ENCODE peak calls at places on chromosomes 6 and 20, in seven cellular contexts. J is HCT116; F is heart left ventricle; H is naive thymus-derived CD4-positive, alpha-beta T cell; S is fibroblast of lung; P is lower leg skin; X is cardiac muscle cell. T is an unnamed sample.

GRCh38 chr6:28695671-28696537 is 170.2 kb downstream of the GPX5 start:
- DNase-seq in H (no peak), F (no peak), X (no peak), P (no peak), J (no peak), S (no peak), T (no peak)

GRCh38 chr6:85469276-85470022 is 19.6 kb downstream of the NT5E start:
- DNase-seq in P (no peak), H (no peak), S (no peak), X (no peak), J (no peak), F (no peak), T (no peak)

GRCh38 chr6:136326038-136326561 is 36.5 kb upstream of the BCLAF1 start:
- DNase-seq in H (no peak), P (no peak), J (no peak), S (peak), X (peak), F (no peak), T (no peak)

GRCh38 chr20:2740702-2741101 is 48.1 kb downstream of the EBF4 start:
- DNase-seq in P (no peak), F (no peak), J (no peak), X (no peak), H (no peak), S (no peak), T (no peak)

GRCh38 chr20:10447028-10447427 is 11.9 kb downstream of the SLX4IP start:
- DNase-seq in P (no peak), X (no peak), S (peak), J (peak), H (peak), F (no peak), T (peak)

GRCh38 chr20:22768266-22768665 is 183.9 kb upstream of the FOXA2 start:
- DNase-seq in P (peak), S (no peak), X (no peak), F (no peak), J (no peak), H (no peak), T (no peak)

GRCh38 chr6:135181333-135182119 is 418 bp downstream of the MYB start:
- DNase-seq in H (peak), S (peak), P (no peak), F (no peak), X (no peak), J (no peak), T (no peak)

GRCh38 chr6:30259140-30260035 is 46.2 kb upstream of the TRIM26 start:
- DNase-seq in P (peak), H (peak), S (peak), J (peak), F (peak), X (peak), T (peak)

GRCh38 chr6:144284753-144285547 is at the start of gene UTRN:
- DNase-seq in J (no peak), X (peak), P (peak), S (peak), F (peak), H (peak), T (peak)

GRCh38 chr6:8436956-8437355 is 1.6 kb upstream of the SLC35B3 start:
- DNase-seq in H (no peak), X (no peak), P (no peak), J (no peak), S (no peak), F (no peak), T (no peak)

GRCh38 chr6:111625511-111626331 is 20.0 kb upstream of the TRAF3IP2 start:
- DNase-seq in J (no peak), P (no peak), S (peak), X (peak), F (peak), H (no peak), T (no peak)

GRCh38 chr6:33069021-33069738 is 4.3 kb downstream of the HLA-DPA1 start:
- DNase-seq in H (no peak), F (no peak), X (no peak), J (no peak), P (no peak), S (no peak), T (no peak)

GRCh38 chr6:157879873-157880254 is 56.8 kb downstream of the SNX9 start:
- DNase-seq in X (peak), S (no peak), H (no peak), F (no peak), J (no peak), P (no peak), T (no peak)

GRCh38 chr20:1998715-1999114 is 4.9 kb upstream of the PDYN start:
- DNase-seq in X (no peak), S (no peak), F (no peak), P (no peak), H (no peak), J (no peak), T (no peak)

GRCh38 chr6:35017461-35018183 is 123.5 kb downstream of the TCP11 start:
- DNase-seq in J (no peak), P (peak), H (no peak), F (peak), X (no peak), S (peak), T (no peak)

GRCh38 chr6:166591026-166591425 is 4.5 kb upstream of the RAMACL start:
- DNase-seq in J (no peak), P (no peak), H (no peak), S (no peak), X (no peak), F (no peak), T (no peak)

GRCh38 chr6:130769812-130770211 is 57.4 kb upstream of the SMLR1 start:
- DNase-seq in J (no peak), P (no peak), S (no peak), F (no peak), X (no peak), H (no peak), T (no peak)

GRCh38 chr20:38501858-38502431 is 29.3 kb downstream of the RALGAPB start:
- DNase-seq in H (no peak), J (no peak), F (no peak), X (no peak), S (no peak), P (no peak), T (no peak)

GRCh38 chr20:62019144-62019805 is 46.4 kb downstream of the TAF4 start:
- DNase-seq in J (no peak), X (no peak), F (no peak), H (no peak), S (no peak), P (no peak), T (no peak)

GRCh38 chr20:63778857-63779256 is 39.3 kb downstream of the SLC2A4RG start:
- DNase-seq in P (no peak), H (no peak), F (no peak), S (no peak), X (no peak), J (no peak), T (no peak)

GRCh38 chr20:61529354-61529753 is 277.3 kb downstream of the CDH4 start:
- DNase-seq in S (no peak), F (no peak), J (no peak), H (no peak), P (no peak), X (no peak), T (no peak)

GRCh38 chr6:3138341-3138740 is 19.0 kb downstream of the TUBB2A start:
- DNase-seq in S (peak), X (no peak), F (no peak), H (no peak), J (no peak), P (no peak), T (no peak)

GRCh38 chr6:125415921-125416320 is 114.2 kb upstream of the HDDC2 start:
- DNase-seq in J (no peak), S (peak), H (no peak), X (no peak), P (no peak), F (no peak), T (no peak)

GRCh38 chr6:125423047-125423446 is 121.3 kb upstream of the HDDC2 start:
- DNase-seq in F (no peak), S (no peak), P (no peak), H (no peak), J (no peak), X (no peak), T (no peak)

DNA sequence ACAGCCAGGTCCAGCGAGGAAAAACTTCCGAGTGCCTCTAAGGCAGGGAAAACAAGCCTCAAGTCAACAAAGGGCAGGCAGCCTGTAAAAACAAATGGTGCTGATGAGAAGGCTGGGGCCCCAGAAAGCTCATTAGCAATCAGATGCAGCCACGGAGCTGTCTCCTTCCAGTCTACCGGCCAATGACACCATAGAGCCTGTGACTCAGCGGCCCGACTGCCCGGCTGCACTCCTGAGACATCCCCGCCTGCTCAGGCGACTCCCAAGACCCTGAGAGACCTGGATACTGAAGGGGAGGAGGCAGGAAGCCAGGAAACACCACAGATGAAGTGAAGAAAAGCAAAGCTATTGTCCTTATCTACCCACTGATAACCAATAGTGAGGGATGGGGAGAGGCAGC is 120.1 kb upstream of the HDDC2 start:
- DNase-seq in F (peak), J (no peak), P (no peak), H (no peak), S (no peak), X (peak), T (no peak)
- H3K4me3 ChIP-seq in F (no peak), J (no peak), P (no peak), H (no peak), S (no peak), X (no peak), T (no peak)

GRCh38 chr6:26441977-26442376 is 1.7 kb downstream of the BTN3A3 start:
- DNase-seq in P (no peak), S (no peak), F (no peak), H (no peak), X (no peak), J (no peak), T (no peak)
- H3K4me3 ChIP-seq in P (no peak), S (peak), F (peak), H (peak), X (no peak), J (no peak), T (no peak)

GRCh38 chr6:22873531-22874136 is 304.3 kb downstream of the HDGFL1 start:
- DNase-seq in P (peak), S (peak), J (no peak), H (no peak), F (no peak), X (no peak), T (no peak)
- H3K4me3 ChIP-seq in P (no peak), S (no peak), J (no peak), H (no peak), F (no peak), X (no peak), T (no peak)

DNA sequence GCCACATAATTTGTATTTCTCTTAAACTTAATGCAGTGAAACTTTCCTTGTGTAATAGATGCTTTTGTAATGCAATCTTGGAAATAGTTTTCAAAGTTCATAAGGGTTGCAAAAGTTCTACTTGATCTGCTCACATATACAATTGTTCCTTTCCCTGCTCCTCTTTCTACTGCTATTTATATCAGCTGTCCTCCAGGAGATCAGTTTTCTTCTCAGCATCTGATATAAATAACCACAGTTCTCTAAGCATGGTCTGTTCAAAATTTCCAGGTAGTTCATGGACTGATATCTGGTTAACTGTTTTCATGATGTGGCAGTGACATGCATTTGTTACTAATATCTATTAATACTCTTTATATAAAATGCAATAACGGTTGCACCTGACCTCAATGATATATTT is 120.4 kb downstream of the KCNQ5 start:
- DNase-seq in X (no peak), J (no peak), P (no peak), F (no peak), S (no peak), H (no peak), T (no peak)
- H3K4me3 ChIP-seq in X (no peak), J (no peak), P (no peak), F (no peak), S (no peak), H (no peak), T (no peak)

DNA sequence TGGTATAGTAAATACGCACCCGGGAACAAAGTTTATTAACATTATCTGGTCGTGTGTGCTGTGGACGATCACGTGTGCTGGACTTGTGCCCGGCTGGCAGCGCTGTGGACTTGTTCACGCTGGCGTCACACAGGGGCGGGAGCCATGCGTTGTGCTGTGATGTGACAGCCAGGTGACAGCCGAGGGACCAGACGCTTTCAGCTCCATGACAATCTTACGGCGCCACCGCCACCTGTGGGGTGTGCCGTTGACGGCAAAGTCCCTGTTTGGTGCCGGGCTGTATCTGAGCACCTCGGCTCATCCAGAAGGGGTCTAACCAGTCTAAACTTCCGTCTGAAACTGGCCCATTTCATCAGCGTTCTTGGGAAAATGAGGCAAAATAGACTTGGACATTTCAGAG is 25.2 kb downstream of the DLL1 start:
- DNase-seq in J (peak), H (no peak), F (peak), P (no peak), X (no peak), S (peak), T (no peak)
- H3K4me3 ChIP-seq in J (peak), H (no peak), F (peak), P (no peak), X (no peak), S (no peak), T (no peak)

GRCh38 chr20:4300401-4300800 is 285.0 kb upstream of the RNF24 start:
- DNase-seq in H (no peak), P (no peak), F (no peak), J (no peak), S (no peak), X (no peak), T (no peak)
- H3K4me3 ChIP-seq in H (no peak), P (no peak), F (no peak), J (no peak), S (no peak), X (no peak), T (no peak)

GRCh38 chr6:31493875-31494694 is 3.9 kb upstream of the MICB start:
- DNase-seq in X (peak), S (peak), F (peak), J (peak), P (peak), H (peak), T (peak)

GRCh38 chr6:31497595-31498476 is at the start of gene MICB:
- DNase-seq in P (peak), J (peak), H (peak), X (peak), S (peak), F (peak), T (peak)

GRCh38 chr6:31495580-31495979 is 2.4 kb upstream of the MICB start:
- DNase-seq in P (no peak), S (peak), F (no peak), H (no peak), X (no peak), J (no peak), T (no peak)

GRCh38 chr6:31498748-31499147 is 803 bp downstream of the MICB start:
- DNase-seq in J (no peak), S (peak), F (no peak), P (no peak), H (no peak), X (peak), T (no peak)
- H3K4me3 ChIP-seq in J (peak), S (peak), F (peak), P (no peak), H (no peak), X (no peak), T (no peak)

GRCh38 chr6:168536665-168537249 is 95.8 kb downstream of the SMOC2 start:
- DNase-seq in F (no peak), S (no peak), J (no peak), H (no peak), X (no peak), P (no peak), T (no peak)
- H3K4me3 ChIP-seq in F (no peak), S (no peak), J (no peak), H (no peak), X (no peak), P (no peak), T (no peak)

GRCh38 chr20:45407783-45408645 is at the start of gene DBNDD2:
- DNase-seq in P (no peak), J (no peak), X (no peak), F (peak), S (no peak), H (no peak), T (no peak)
- H3K4me3 ChIP-seq in P (peak), J (peak), X (peak), F (peak), S (peak), H (peak), T (peak)

DNA sequence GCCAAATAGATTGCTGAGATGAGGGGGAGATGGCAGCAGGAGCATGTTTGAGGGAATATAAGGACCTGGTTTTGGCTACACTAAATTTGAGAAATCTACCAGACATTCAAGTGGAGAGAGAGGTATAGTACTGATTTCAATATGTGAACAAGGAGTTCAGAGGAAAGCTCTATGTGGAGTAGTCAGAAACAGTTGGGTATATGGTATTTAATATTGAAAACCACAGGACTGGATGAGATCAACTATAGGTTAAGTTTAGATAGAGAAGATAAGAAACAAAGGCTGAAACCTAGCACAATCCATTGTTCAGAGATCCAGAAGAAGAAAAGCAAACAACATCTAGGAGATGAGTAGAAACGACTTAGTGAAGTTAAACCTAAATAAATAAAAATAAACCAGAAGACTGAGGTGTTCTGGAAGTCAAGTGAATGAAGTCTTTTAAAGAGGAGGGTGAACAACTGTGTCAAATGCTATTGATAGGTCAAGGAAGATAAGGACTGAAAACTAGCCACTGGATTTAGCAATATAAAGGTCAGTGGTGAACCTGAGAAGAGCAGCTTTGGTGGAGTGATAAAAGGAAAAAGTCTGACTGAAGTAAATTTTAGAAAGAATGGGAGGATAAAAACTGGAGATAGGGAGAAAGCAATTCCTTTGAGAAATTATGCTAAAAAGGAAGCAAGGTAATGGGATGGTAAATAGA is 121.2 kb upstream of the RUNX2 start:
- DNase-seq in F (no peak), J (no peak), S (no peak), P (no peak), H (no peak), X (no peak), T (peak)
- H3K4me3 ChIP-seq in F (no peak), J (no peak), S (no peak), P (no peak), H (no peak), X (no peak), T (no peak)

T was measured in Jurkat, Clone E6-1.